ENCODE peak calls at places on chromosomes 1 and 21, in four cellular contexts. T, I, M and A are unnamed samples. For H3K4me1 and H3K36me3, the result is how much of the 10 kb centered on the place peaks cover.

GRCh38 chr1:45883633-45884032 is 80.2 kb downstream of the MAST2 start:
- DNase-seq in T (no peak), I (no peak), M (no peak), A (no peak)

GRCh38 chr1:24939657-24940193 is 9.6 kb upstream of the RUNX3 start:
- DNase-seq in T (no peak), I (no peak), M (no peak), A (no peak)

GRCh38 chr1:3821004-3821933 is 25.0 kb upstream of the LRRC47 start:
- DNase-seq in T (no peak), I (no peak), M (peak), A (no peak)

GRCh38 chr1:3496916-3497315 is 42.5 kb downstream of the ARHGEF16 start:
- DNase-seq in T (no peak), I (no peak), M (no peak), A (no peak)

GRCh38 chr1:200415693-200416593 is 6.1 kb upstream of the ZNF281 start:
- DNase-seq in T (peak), I (no peak), M (no peak), A (peak)

GRCh38 chr1:240484804-240485441 is 127.0 kb downstream of the GREM2 start:
- DNase-seq in T (no peak), I (no peak), M (no peak), A (no peak)

GRCh38 chr1:226480459-226480858 is 68.1 kb upstream of the STUM start:
- DNase-seq in T (no peak), I (no peak), M (no peak), A (no peak)

GRCh38 chr1:59994302-59995198 is 68.0 kb upstream of the CYP2J2 start:
- DNase-seq in T (no peak), I (no peak), M (no peak), A (no peak)

GRCh38 chr1:177567393-177567792 is 396.6 kb downstream of the BRINP2 start:
- DNase-seq in T (no peak), I (no peak), M (no peak), A (no peak)

GRCh38 chr1:41541592-41541952 is 57.1 kb upstream of the EDN2 start:
- DNase-seq in T (no peak), I (no peak), M (no peak), A (no peak)

GRCh38 chr1:234408757-234409156 is 35.5 kb downstream of the COA6 start:
- DNase-seq in T (no peak), I (peak), M (no peak), A (no peak)

GRCh38 chr1:145758575-145758974 is 39.3 kb downstream of the CD160 start:
- DNase-seq in T (no peak), I (no peak), M (no peak), A (no peak)

GRCh38 chr1:229857585-229857984 is 209.5 kb upstream of the GALNT2 start:
- DNase-seq in T (no peak), I (no peak), M (no peak), A (no peak)

GRCh38 chr21:16330340-16331319 is 600.8 kb downstream of the USP25 start:
- DNase-seq in T (no peak), I (no peak), M (peak), A (no peak)

GRCh38 chr1:110672753-110673108 is 2.0 kb downstream of the KCNA3 start:
- DNase-seq in T (no peak), I (peak), M (no peak), A (no peak)

DNA sequence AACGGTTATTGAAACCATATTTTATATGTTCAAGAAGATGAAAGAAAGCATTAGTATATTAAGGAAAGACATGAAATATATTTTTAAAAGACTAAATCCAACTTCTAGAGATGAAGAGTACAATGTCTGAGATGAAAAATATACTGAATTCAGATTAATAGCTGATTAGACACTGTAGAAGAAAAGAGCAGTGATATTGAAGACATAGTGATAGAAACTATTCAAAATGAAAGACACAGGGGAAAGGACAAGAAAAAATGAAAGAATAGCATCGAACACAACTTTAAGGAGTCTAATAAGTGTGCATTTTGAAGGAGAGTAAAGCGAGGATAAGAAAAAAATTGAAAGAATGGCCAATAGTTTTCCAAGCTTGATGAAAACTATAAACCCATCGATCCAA is 11.2 kb upstream of the IFNAR1 start:
- DNase-seq in T (no peak), I (no peak), M (no peak), A (no peak)
- H3K4me1 ChIP-seq in T (under half), I (under half), M (under half), A (under half)

GRCh38 chr21:45145146-45145545 is 70.8 kb downstream of the ADARB1 start:
- DNase-seq in T (peak), I (no peak), M (no peak), A (peak)
- H3K36me3 ChIP-seq in T (under half), I (under half), M (under half), A (under half)

GRCh38 chr1:77687519-77687906 is 5.1 kb upstream of the ZZZ3 start:
- DNase-seq in T (no peak), I (no peak), M (no peak), A (peak)
- H3K4me3 ChIP-seq in T (no peak), I (peak), M (no peak), A (no peak)

GRCh38 chr1:36382231-36382630 is 3.5 kb downstream of the STK40 start:
- DNase-seq in T (no peak), I (no peak), M (no peak), A (peak)

GRCh38 chr1:36377776-36378175 is 7.9 kb downstream of the STK40 start:
- DNase-seq in T (no peak), I (no peak), M (no peak), A (no peak)

GRCh38 chr1:36381405-36381804 is 4.3 kb downstream of the STK40 start:
- DNase-seq in T (no peak), I (no peak), M (no peak), A (no peak)

GRCh38 chr1:36380782-36381181 is 4.9 kb downstream of the STK40 start:
- DNase-seq in T (no peak), I (no peak), M (no peak), A (peak)

DNA sequence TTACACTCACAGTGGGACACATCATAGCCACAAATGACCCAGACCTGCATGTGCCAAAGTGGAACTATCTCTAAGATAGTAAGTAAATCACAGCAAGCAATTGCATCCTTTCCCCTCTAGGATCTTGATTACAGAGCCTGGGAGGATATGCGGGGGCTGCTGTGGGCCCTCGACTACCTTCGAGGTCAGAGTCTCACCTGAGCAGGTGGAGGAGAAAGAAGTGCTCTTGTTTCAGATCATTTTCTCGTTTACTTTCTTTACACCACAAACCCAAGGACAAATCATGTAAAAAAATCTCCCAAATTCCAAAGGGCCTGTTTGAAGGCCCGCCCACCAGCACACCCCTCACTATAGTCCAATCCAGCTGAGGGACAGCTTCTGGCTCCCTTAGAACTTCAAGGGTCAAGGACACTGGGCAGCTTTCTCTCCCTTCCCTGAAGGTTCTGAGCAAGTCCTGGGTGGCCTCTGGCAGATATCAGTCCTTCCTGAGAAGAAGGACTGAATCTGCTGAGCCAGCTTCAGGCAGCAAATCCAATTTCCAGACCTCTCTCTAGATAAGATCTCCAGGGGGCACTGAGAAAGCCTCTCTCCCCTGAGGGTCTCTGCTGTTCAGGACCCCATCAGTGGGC is 5.6 kb downstream of the STK40 start:
- DNase-seq in T (no peak), I (no peak), M (no peak), A (no peak)
- H3K4me1 ChIP-seq in T (under half), I (under half), M (under half), A (under half)

GRCh38 chr1:155966750-155967149 is 11.6 kb downstream of the ARHGEF2 start:
- DNase-seq in T (no peak), I (no peak), M (no peak), A (no peak)

GRCh38 chr1:155966135-155966534 is 12.2 kb downstream of the ARHGEF2 start:
- DNase-seq in T (no peak), I (no peak), M (no peak), A (no peak)

GRCh38 chr1:155968670-155969069 is 9.7 kb downstream of the ARHGEF2 start:
- DNase-seq in T (no peak), I (no peak), M (peak), A (no peak)

GRCh38 chr1:155969377-155969791 is 9.0 kb downstream of the ARHGEF2 start:
- DNase-seq in T (no peak), I (no peak), M (no peak), A (no peak)

GRCh38 chr1:155967410-155968400 is 10.6 kb downstream of the ARHGEF2 start:
- DNase-seq in T (no peak), I (peak), M (no peak), A (no peak)
- H3K36me3 ChIP-seq in T (under half), I (under half), M (under half), A (under half)